ENCODE peak calls at places on chromosomes 4 and X, in four cellular contexts. D, B, F and R are unnamed samples.

GRCh38 chrX:11952176-11952720 is 186.0 kb upstream of the FRMPD4 start:
- DNase-seq in D (peak), F (no peak), B (no peak), R (no peak)

GRCh38 chrX:133868687-133869086 is 116.7 kb downstream of the GPC3 start:
- DNase-seq in D (no peak), F (no peak), B (no peak), R (no peak)

GRCh38 chr4:8355306-8355705 is 85.2 kb downstream of the ACOX3 start:
- DNase-seq in B (no peak), F (no peak), D (peak), R (no peak)

GRCh38 chr4:140935259-140935658 is 179.1 kb upstream of the TBC1D9 start:
- DNase-seq in F (no peak), D (no peak), B (no peak), R (no peak)

GRCh38 chrX:104166735-104167436 is 633 bp downstream of the FAM199X start:
- DNase-seq in F (no peak), B (peak), D (no peak), R (no peak)

GRCh38 chrX:348461-349117 is 30.0 kb upstream of the GTPBP6 start:
- DNase-seq in B (no peak), F (no peak), D (peak), R (no peak)

GRCh38 chrX:78643874-78644273 is 15.3 kb downstream of the RTL3 start:
- DNase-seq in F (no peak), B (no peak), D (no peak), R (no peak)

GRCh38 chr4:8796096-8796495 is 75.5 kb downstream of the HMX1 start:
- DNase-seq in B (no peak), F (no peak), D (no peak), R (no peak)

GRCh38 chr4:52919451-52919850 is 57.3 kb downstream of the RASL11B start:
- DNase-seq in B (no peak), F (no peak), D (no peak), R (no peak)

GRCh38 chrX:103254171-103254824 is 657 bp downstream of the TCEAL8 start:
- DNase-seq in F (peak), B (peak), D (peak), R (peak)

GRCh38 chr4:41692717-41693345 is 55.7 kb downstream of the PHOX2B start:
- DNase-seq in F (no peak), D (peak), B (peak), R (peak)

GRCh38 chr4:48259748-48260147 is 9.9 kb downstream of the TEC start:
- DNase-seq in F (no peak), D (no peak), B (no peak), R (no peak)

GRCh38 chr4:19905006-19905405 is 346.7 kb upstream of the SLIT2 start:
- DNase-seq in D (no peak), B (no peak), F (no peak), R (no peak)

GRCh38 chrX:71923516-71923915 is 12.9 kb downstream of the NHSL2 start:
- DNase-seq in B (no peak), F (no peak), D (no peak), R (no peak)

GRCh38 chr4:25654971-25655963 is at the start of gene SLC34A2:
- DNase-seq in D (no peak), B (no peak), F (no peak), R (no peak)

GRCh38 chrX:16730450-16730849 is 11.0 kb downstream of the SYAP1 start:
- DNase-seq in D (no peak), B (no peak), F (no peak), R (no peak)

GRCh38 chrX:100797359-100797758 is 22.8 kb upstream of the CSTF2 start:
- DNase-seq in B (no peak), D (no peak), F (no peak), R (no peak)

GRCh38 chrX:46260502-46260901 is 284.7 kb downstream of the ZNF674 start:
- DNase-seq in D (no peak), F (no peak), B (no peak), R (no peak)

GRCh38 chrX:19709812-19710518 is 177.4 kb downstream of the SH3KBP1 start:
- DNase-seq in F (no peak), B (no peak), D (peak), R (peak)

GRCh38 chr4:145234086-145234694 is 53.8 kb upstream of the OTUD4 start:
- DNase-seq in B (peak), F (peak), D (peak), R (peak)

GRCh38 chrX:53028678-53029077 is 19.9 kb upstream of the GPR173 start:
- DNase-seq in F (no peak), B (no peak), D (no peak), R (no peak)

GRCh38 chr4:38316045-38316444 is 348.0 kb upstream of the KLF3 start:
- DNase-seq in D (no peak), F (no peak), B (no peak), R (no peak)

GRCh38 chr4:38313175-38313574 is 350.8 kb upstream of the KLF3 start:
- DNase-seq in D (no peak), B (no peak), F (no peak), R (no peak)

GRCh38 chr4:38313999-38314561 is 349.9 kb upstream of the KLF3 start:
- DNase-seq in D (peak), B (no peak), F (no peak), R (no peak)

GRCh38 chr4:38315296-38315695 is 348.7 kb upstream of the KLF3 start:
- DNase-seq in D (no peak), B (no peak), F (no peak), R (no peak)

GRCh38 chr4:38314663-38315062 is 349.3 kb upstream of the KLF3 start:
- DNase-seq in F (no peak), D (no peak), B (no peak), R (no peak)
- H3K4me2 ChIP-seq in F (no peak), D (no peak), B (no peak), R (no peak)

DNA sequence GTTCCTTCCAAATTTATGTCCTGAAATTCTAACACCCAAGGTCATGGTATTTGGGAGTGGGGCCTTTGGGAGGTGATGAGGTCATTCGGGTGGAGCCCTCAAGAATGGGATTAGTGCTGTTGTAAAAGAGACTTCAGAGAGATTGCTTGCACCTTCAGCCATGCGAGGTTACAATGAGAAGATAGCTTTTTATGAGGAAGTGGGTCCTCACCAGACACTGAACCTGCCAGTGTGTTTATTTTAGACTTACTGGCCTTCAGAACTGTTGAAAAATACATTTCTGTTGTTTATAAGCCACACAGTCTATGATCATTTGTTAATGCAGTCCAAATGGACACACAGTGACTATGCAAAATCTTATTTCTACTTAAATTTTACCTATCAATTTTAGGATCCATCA is 161.0 kb upstream of the GPRIN3 start:
- DNase-seq in F (no peak), D (no peak), B (no peak), R (no peak)
- TF ChIP-seq FOS in F (no peak), D (no peak), B (no peak), R (no peak)

GRCh38 chr4:45349859-45350258 is 623.5 kb upstream of the GNPDA2 start:
- DNase-seq in B (no peak), D (no peak), F (no peak), R (no peak)

GRCh38 chr4:45350438-45350837 is 624.1 kb upstream of the GNPDA2 start:
- DNase-seq in D (no peak), F (peak), B (no peak), R (no peak)

GRCh38 chr4:45345551-45345950 is 619.2 kb upstream of the GNPDA2 start:
- DNase-seq in F (no peak), B (no peak), D (no peak), R (no peak)

DNA sequence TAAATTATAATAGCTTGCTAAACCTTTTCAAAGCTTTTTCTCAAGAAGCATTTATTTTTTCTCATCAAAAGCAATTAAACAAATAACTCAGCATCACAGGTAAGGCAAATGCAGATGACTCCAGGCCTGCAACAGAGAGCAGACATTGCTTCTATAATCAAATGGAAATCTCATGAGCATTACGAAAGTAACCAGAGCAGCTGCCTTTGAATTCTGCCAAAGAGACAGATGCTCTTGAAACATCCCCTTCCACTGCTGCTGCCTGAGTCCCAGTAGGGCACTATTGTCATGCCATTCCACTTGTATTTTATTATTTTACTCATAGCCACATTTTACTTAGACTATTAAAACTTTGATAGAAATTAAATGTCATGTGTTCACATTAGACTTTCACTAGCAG is 620.7 kb upstream of the GNPDA2 start:
- DNase-seq in D (no peak), B (no peak), F (no peak), R (no peak)
- H3K4me2 ChIP-seq in D (no peak), B (no peak), F (no peak), R (no peak)

GRCh38 chrX:94302446-94302845 is 628.4 kb downstream of the FAM133A start:
- DNase-seq in F (no peak), D (no peak), B (no peak), R (no peak)
- TF ChIP-seq FOS in F (no peak), D (no peak), B (no peak), R (no peak)

DNA sequence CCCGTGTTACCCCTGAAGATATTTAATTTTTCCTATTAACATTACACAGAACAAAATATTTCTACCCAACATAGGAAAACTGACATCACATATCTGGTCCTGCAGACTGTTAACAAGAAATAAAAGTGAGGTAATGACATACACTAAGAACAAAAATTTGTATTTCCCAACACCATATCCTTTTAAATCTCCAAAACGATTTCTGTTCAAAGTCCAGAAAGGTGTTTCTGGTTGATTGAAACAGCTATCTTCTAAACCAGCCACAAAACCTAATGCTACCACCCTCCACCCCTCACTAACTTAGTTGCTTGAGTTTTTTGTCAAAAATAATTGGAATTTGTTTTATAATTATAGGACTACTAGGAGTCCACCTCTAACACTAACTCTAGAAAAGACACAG is 7.1 kb downstream of the ANKRD50 start:
- DNase-seq in B (no peak), F (no peak), D (no peak), R (no peak)
- H3K4me2 ChIP-seq in B (no peak), F (no peak), D (no peak), R (peak)

GRCh38 chr4:179858221-179858620 is 2385.0 kb upstream of the TENM3 start:
- DNase-seq in D (no peak), F (no peak), B (no peak), R (no peak)

DNA sequence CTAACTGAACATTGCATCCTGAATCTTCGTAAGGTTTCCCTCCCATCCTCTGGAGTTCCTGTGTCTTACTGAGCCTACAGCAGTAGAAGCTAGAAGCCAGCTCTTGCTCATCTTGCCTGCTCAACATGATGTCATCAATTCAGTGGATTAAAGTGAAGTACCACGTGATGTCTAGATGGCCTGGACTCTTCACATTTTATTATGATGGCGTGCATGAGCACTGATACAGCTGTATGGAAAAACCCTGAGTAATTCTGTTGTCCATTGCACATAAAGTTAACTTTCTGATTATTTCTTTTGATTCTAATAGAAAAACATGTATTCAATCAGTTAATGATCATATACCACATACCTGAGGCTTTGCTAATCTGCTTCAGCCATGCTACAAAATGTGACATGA is 2387.7 kb upstream of the TENM3 start:
- DNase-seq in D (peak), F (no peak), B (no peak), R (no peak)
- TF ChIP-seq FOS in D (no peak), F (no peak), B (no peak), R (no peak)

GRCh38 chrX:40542972-40543371 is 37.8 kb upstream of the ATP6AP2 start:
- DNase-seq in D (no peak), B (no peak), F (no peak), R (no peak)

GRCh38 chrX:40542208-40542607 is 38.6 kb upstream of the ATP6AP2 start:
- DNase-seq in B (no peak), F (no peak), D (no peak), R (no peak)

GRCh38 chrX:40546870-40547269 is 33.9 kb upstream of the ATP6AP2 start:
- DNase-seq in F (no peak), B (no peak), D (no peak), R (no peak)

GRCh38 chrX:40543661-40544328 is 37.0 kb upstream of the ATP6AP2 start:
- DNase-seq in F (peak), D (peak), B (peak), R (peak)

GRCh38 chrX:40544343-40545250 is 36.2 kb upstream of the ATP6AP2 start:
- DNase-seq in F (no peak), D (peak), B (peak), R (peak)
- H3K4me2 ChIP-seq in F (no peak), D (peak), B (peak), R (peak)

DNA sequence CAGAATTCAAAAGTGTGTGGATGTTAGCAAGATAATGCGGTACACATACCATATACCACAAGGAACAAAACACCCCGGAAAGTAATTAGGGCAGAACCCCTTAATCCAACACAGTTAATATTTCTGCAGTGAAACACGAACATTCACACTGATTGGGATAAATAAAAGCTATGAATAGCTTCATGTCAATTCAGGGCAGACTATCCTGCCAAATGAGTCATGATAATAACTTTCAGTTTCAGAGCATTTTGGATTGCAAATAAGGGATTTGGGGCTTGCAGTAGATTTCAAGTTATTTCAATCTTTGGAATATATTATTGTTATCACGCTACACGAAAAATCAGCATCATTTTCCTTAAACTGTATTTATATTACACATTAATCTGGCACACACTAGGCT is 24.3 kb downstream of the IRF2 start:
- DNase-seq in B (no peak), D (peak), F (no peak), R (peak)
- TF ChIP-seq FOS in B (no peak), D (peak), F (no peak), R (peak)